ENCODE peak calls at places on chromosomes 3 and 15, in four cellular contexts. V, C, R and F are unnamed samples.

GRCh38 chr15:59349715-59350420 is 22.8 kb downstream of the MYO1E start:
- DNase-seq in V (peak), C (no peak), R (peak), F (peak)

GRCh38 chr15:76347507-76348055 is 11.0 kb downstream of the ISL2 start:
- DNase-seq in V (no peak), C (no peak), R (no peak), F (no peak)

GRCh38 chr3:69740103-69741021 is 1.1 kb downstream of the MITF start:
- DNase-seq in V (no peak), C (no peak), R (peak), F (no peak)

GRCh38 chr3:17122758-17123157 is 238.0 kb downstream of the PLCL2 start:
- DNase-seq in V (no peak), C (no peak), R (no peak), F (no peak)

GRCh38 chr3:36525115-36525711 is 144.9 kb downstream of the STAC start:
- DNase-seq in V (no peak), C (no peak), R (no peak), F (no peak)

GRCh38 chr3:50971487-50971924 is 296.8 kb downstream of the DOCK3 start:
- DNase-seq in V (peak), C (no peak), R (peak), F (peak)

GRCh38 chr3:11245827-11246662 is 26.2 kb upstream of the ATG7 start:
- DNase-seq in V (no peak), C (no peak), R (no peak), F (no peak)

GRCh38 chr3:161600185-161600584 is 103.6 kb downstream of the OTOL1 start:
- DNase-seq in V (no peak), C (no peak), R (no peak), F (no peak)

GRCh38 chr3:9179826-9180763 is 69.4 kb downstream of the SRGAP3 start:
- DNase-seq in V (no peak), C (peak), R (no peak), F (no peak)

GRCh38 chr3:129854460-129854859 is 39.1 kb downstream of the TMCC1 start:
- DNase-seq in V (no peak), C (no peak), R (no peak), F (no peak)

GRCh38 chr3:64152100-64152499 is 73.2 kb downstream of the PRICKLE2 start:
- DNase-seq in V (no peak), C (no peak), R (no peak), F (no peak)

GRCh38 chr15:55715355-55716076 is 27.4 kb downstream of the PRTG start:
- DNase-seq in V (no peak), C (no peak), R (no peak), F (no peak)

GRCh38 chr3:172622156-172622555 is 88.7 kb downstream of the NCEH1 start:
- DNase-seq in V (no peak), C (no peak), R (no peak), F (no peak)

GRCh38 chr15:52496776-52497470 is 31.8 kb downstream of the MYO5A start:
- DNase-seq in V (no peak), C (no peak), R (no peak), F (no peak)

GRCh38 chr3:141600331-141600730 is 113.5 kb downstream of the RASA2 start:
- DNase-seq in V (no peak), C (no peak), R (no peak), F (no peak)

GRCh38 chr15:101455291-101455916 is 34.1 kb downstream of the PCSK6 start:
- DNase-seq in V (no peak), C (no peak), R (peak), F (peak)

GRCh38 chr3:112333002-112333385 is at the start of gene CD200:
- DNase-seq in V (no peak), C (no peak), R (no peak), F (peak)

GRCh38 chr3:110059431-110059830 is 722.1 kb upstream of the DPPA4 start:
- DNase-seq in V (no peak), C (no peak), R (no peak), F (no peak)

GRCh38 chr3:63950698-63951097 is 38.5 kb upstream of the SCAANT1 start:
- DNase-seq in V (no peak), C (no peak), R (no peak), F (no peak)

GRCh38 chr3:184965639-184966430 is 153.9 kb downstream of the VPS8 start:
- DNase-seq in V (no peak), C (no peak), R (no peak), F (no peak)

GRCh38 chr3:165466856-165467255 is 270.7 kb upstream of the SLITRK3 start:
- DNase-seq in V (no peak), C (no peak), R (no peak), F (no peak)

GRCh38 chr15:32956006-32956405 is 238.2 kb downstream of the GREM1 start:
- DNase-seq in V (peak), C (no peak), R (peak), F (peak)

DNA sequence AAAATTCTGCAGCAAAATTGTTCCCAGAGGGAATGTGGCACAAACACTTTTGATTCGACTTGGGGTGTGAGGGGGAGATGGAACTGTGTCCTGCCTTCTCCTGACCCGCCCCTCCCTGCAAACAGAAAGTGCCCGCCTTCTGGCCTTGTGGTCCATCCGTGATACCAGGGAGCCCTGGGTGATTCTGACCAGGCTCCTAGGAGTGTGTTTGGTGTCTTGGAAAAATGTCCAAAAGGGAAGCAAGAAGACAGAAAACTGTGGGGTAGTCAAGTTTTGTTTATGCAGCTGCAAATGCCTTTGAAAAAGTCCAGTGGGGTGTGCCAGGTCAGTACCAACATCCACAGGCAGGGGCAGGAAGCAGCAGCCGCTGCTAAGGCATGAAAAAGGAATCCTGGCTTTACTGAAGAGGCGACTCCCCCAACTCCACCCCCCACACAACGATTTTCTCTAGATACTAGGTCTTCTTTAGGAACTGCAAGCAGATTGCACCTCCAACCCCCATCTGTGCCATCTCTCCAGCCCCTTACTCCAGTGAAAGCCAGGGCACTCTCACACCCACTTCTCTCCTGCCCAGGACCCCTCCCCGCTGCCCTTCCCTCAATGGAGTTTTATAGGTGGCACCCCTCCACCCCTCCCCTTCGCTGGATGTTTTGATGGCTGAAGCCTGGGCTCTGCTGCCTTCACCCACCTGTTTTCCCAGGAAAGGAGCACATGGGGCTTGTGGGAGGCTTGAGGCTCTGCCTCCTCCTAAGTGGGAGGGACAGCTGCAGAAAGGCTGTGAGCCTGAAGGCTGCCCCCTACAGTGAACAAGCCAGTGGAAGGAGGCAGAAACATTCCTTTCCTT is 82.4 kb upstream of the HERC1 start:
- DNase-seq in V (no peak), C (no peak), R (no peak), F (peak)
- TF ChIP-seq NFIC in V (no peak), C (no peak), R (no peak), F (no peak)

GRCh38 chr3:78140274-78140673 is 1100.4 kb downstream of the ROBO2 start:
- DNase-seq in V (no peak), C (no peak), R (no peak), F (no peak)
- TF ChIP-seq JUND in V (no peak), C (no peak), R (no peak), F (no peak)

GRCh38 chr3:186922224-186922623 is 8.1 kb upstream of the ST6GAL1 start:
- DNase-seq in V (no peak), C (no peak), R (no peak), F (no peak)
- TF ChIP-seq TAF1 in V (no peak), C (no peak), R (no peak), F (no peak)

GRCh38 chr3:149751551-149751950 is 738 bp downstream of the COMMD2 start:
- DNase-seq in V (no peak), C (no peak), R (no peak), F (peak)

GRCh38 chr3:149752051-149752787 is at the start of gene COMMD2:
- DNase-seq in V (peak), C (peak), R (peak), F (peak)

GRCh38 chr3:149753717-149754116 is 1.4 kb upstream of the COMMD2 start:
- DNase-seq in V (no peak), C (no peak), R (no peak), F (no peak)

GRCh38 chr3:149752788-149753136 is 473 bp upstream of the COMMD2 start:
- DNase-seq in V (no peak), C (no peak), R (no peak), F (peak)
- TF ChIP-seq NFIC in V (no peak), C (peak), R (no peak), F (no peak)

GRCh38 chr3:68032219-68032618 is 377.8 kb upstream of the SUCLG2 start:
- DNase-seq in V (no peak), C (no peak), R (no peak), F (no peak)

GRCh38 chr3:68033850-68034249 is 379.4 kb upstream of the SUCLG2 start:
- DNase-seq in V (no peak), C (no peak), R (no peak), F (no peak)
- TF ChIP-seq JUND in V (no peak), C (no peak), R (no peak), F (no peak)

GRCh38 chr15:48010321-48010720 is 110.5 kb upstream of the SLC24A5 start:
- DNase-seq in V (no peak), C (no peak), R (no peak), F (no peak)
- TF ChIP-seq TAF1 in V (no peak), C (no peak), R (no peak), F (no peak)

DNA sequence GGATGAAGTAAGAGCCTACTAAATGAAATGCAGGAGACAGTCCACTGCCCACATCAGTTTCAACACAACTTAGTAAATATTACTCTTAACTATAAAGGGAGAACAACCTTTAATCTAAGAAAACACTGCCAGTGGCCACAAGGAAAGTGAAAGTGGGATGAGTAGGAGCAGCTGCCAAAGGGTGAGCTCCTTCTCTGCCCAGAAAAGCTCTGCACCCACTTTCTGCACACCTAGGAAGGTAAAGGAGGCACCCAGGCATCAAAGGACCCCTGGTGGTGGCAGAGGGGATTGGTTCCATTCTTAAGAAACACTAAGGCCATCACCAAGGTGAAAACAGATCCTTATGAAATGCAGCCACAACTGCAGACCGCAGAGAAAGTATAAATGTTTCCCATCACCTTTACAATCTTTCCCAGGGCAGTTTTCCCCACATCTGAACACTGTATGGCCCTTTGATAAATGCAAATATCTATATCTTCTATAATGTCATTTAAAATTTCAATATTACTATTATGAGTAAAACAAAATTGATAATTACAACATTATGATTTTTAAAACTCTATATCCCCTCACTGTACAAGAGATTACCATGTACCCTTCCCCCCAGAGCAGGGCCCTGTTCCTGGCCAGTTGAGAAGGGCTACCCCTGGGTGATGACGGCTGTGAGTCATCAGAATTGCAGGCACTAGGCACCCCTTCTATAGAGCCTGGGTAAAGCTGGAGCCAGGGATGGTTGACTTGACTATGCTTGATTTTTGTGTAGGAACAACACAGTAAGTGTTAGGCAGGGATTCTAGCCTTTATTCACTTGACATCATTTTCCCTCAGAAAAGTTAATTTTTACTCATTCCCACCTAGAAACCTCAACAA is 92.0 kb downstream of the SNRK start:
- DNase-seq in V (peak), C (peak), R (peak), F (peak)
- TF ChIP-seq NFIC in V (no peak), C (no peak), R (no peak), F (no peak)

GRCh38 chr3:127691494-127691893 is 18.7 kb downstream of the ABTB1 start:
- DNase-seq in V (no peak), C (no peak), R (no peak), F (no peak)

GRCh38 chr3:127691974-127692373 is 19.2 kb downstream of the ABTB1 start:
- DNase-seq in V (no peak), C (no peak), R (no peak), F (no peak)

GRCh38 chr3:127690823-127691452 is 18.2 kb downstream of the ABTB1 start:
- DNase-seq in V (peak), C (no peak), R (no peak), F (peak)

GRCh38 chr3:127693336-127693843 is 20.6 kb downstream of the ABTB1 start:
- DNase-seq in V (no peak), C (no peak), R (no peak), F (no peak)

GRCh38 chr3:127692501-127693335 is 20.0 kb downstream of the ABTB1 start:
- DNase-seq in V (no peak), C (no peak), R (no peak), F (no peak)
- TF ChIP-seq JUND in V (no peak), C (no peak), R (no peak), F (no peak)

DNA sequence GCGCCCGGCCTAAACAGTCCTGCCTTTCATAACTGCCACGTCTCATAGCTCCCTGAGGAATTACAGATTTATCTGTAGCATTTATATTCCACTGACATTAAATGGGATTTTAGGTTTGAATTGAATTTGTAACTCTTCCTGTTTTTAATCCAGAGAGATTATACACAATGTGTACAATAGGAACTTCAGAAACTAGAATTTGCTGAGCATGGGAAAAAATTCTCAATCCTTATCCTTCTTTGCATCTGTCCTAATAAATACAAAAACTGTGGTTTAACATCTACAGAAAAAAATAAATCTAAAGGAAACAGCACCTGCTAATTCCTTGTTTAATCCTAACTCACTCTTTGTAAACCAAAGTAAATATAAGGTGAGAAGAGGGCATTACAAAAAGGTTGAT is 2.2 kb downstream of the NEK11 start:
- DNase-seq in V (no peak), C (no peak), R (no peak), F (no peak)
- TF ChIP-seq TAF1 in V (no peak), C (no peak), R (no peak), F (no peak)

GRCh38 chr3:45551214-45552010 is 43.1 kb upstream of the LIMD1 start:
- DNase-seq in V (peak), C (no peak), R (peak), F (no peak)

GRCh38 chr3:45552773-45553371 is 41.7 kb upstream of the LIMD1 start:
- DNase-seq in V (no peak), C (no peak), R (no peak), F (no peak)

GRCh38 chr3:45553469-45553974 is 41.0 kb upstream of the LIMD1 start:
- DNase-seq in V (no peak), C (no peak), R (peak), F (peak)

GRCh38 chr3:45554001-45554691 is 40.4 kb upstream of the LIMD1 start:
- DNase-seq in V (no peak), C (peak), R (peak), F (no peak)

DNA sequence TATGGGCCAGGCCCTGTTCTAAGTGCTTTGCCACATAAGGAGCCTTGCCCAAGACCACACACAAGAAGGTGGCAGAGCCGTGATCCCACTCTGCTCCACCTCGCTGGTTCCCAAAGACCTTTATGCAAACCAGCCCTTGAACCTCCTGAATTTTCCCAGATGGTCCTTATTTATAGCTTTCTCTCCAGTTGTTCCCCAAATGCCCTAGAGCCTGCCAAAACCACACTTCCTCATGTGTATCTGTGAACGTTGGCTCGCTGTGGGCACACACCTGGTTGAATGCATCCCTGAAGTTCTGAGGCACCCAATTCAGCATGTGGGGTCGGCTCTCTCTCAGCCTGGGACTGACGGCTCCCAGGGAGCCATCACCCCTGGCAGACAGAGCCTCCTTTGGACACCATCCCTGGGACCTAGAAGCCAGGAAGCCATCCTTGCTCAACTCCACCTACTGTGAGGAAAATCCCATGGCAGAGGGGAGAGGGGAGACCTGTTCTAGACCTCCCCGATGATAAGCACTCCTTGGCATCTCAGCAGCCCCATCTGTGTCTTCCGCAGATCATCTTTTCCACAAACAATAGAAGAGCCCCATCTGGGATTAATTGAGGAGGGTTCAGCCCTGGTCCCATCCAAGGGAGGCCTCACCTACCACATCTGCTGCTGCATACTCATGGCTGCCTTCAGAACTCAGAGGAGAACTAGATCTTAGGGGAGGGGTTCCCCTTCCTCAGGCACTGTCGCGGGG is 42.3 kb upstream of the LIMD1 start:
- DNase-seq in V (no peak), C (no peak), R (peak), F (no peak)
- TF ChIP-seq NFIC in V (no peak), C (no peak), R (no peak), F (no peak)